ENCODE peak calls at places on chromosomes 4 and X, in eight cellular contexts. V, F, Z, G, J, K, X and O are unnamed samples.
A peak's percentile ranks its signal among the peaks of the same experiment; 100 is the strongest.

GRCh38 chr4:106603471-106603870 is 234.9 kb upstream of the GIMD1 start:
- DNase-seq in K (no peak), F (no peak), J (no peak), Z (no peak), X (no peak), G (no peak), V (no peak), O (no peak)

GRCh38 chr4:78059524-78059889 is 2.4 kb downstream of the FRAS1 start:
- DNase-seq in X (peak; percentile 44), J (no peak), K (no peak), G (no peak), V (no peak), F (no peak), Z (peak; percentile 72), O (peak; percentile 76)

GRCh38 chr4:159141193-159141592 is 38.3 kb downstream of the RAPGEF2 start:
- DNase-seq in K (no peak), G (no peak), V (no peak), X (no peak), Z (no peak), F (no peak), J (no peak), O (no peak)

GRCh38 chr4:38387348-38387747 is 276.7 kb upstream of the KLF3 start:
- DNase-seq in Z (no peak), J (no peak), G (peak; percentile 44), V (peak; percentile 88), F (no peak), K (no peak), X (no peak), O (no peak)

GRCh38 chr4:153260152-153260551 is 55.9 kb downstream of the TRIM2 start:
- DNase-seq in X (no peak), V (no peak), G (no peak), F (no peak), Z (no peak), K (no peak), J (no peak), O (no peak)

GRCh38 chr4:4385729-4386295 is 1.1 kb upstream of the NSG1 start:
- DNase-seq in F (no peak), V (no peak), X (no peak), Z (no peak), K (no peak), G (no peak), J (no peak), O (no peak)

GRCh38 chr4:185142911-185143595 is at the start of gene SLC25A4:
- DNase-seq in X (peak; percentile 79), G (peak; percentile 62), J (peak; percentile 91), K (peak; percentile 59), F (peak; percentile 90), V (peak; percentile 94), Z (peak; percentile 89), O (peak; percentile 53)

GRCh38 chr4:31366041-31366440 is 645.9 kb downstream of the PCDH7 start:
- DNase-seq in X (no peak), J (no peak), Z (no peak), G (no peak), K (no peak), V (no peak), F (no peak), O (no peak)

GRCh38 chr4:48930654-48931053 is 24.1 kb upstream of the OCIAD2 start:
- DNase-seq in X (no peak), K (no peak), Z (no peak), V (no peak), J (peak; percentile 79), G (no peak), F (no peak), O (no peak)

GRCh38 chr4:80266267-80266901 is at the start of gene FGF5:
- DNase-seq in K (no peak), X (peak; percentile 81), J (no peak), V (peak; percentile 74), G (no peak), Z (peak; percentile 38), F (no peak), O (peak; percentile 41)

GRCh38 chr4:60992037-60992436 is 208.1 kb upstream of the ADGRL3 start:
- DNase-seq in X (peak; percentile 9), K (no peak), J (no peak), G (no peak), F (no peak), Z (no peak), V (no peak), O (no peak)

GRCh38 chrX:13194291-13195103 is 125.4 kb downstream of the ATXN3L start:
- DNase-seq in F (no peak), K (no peak), G (no peak), Z (no peak), X (no peak), V (no peak), J (no peak), O (peak; percentile 59)

GRCh38 chrX:2587146-2587545 is 86.4 kb upstream of the DHRSX start:
- DNase-seq in F (no peak), V (no peak), X (no peak), Z (no peak), J (no peak), G (no peak), K (no peak), O (no peak)

GRCh38 chrX:372856-373640 is 13.7 kb downstream of the PPP2R3B start:
- DNase-seq in V (no peak), J (no peak), F (no peak), G (no peak), Z (no peak), X (peak; percentile 7), K (no peak), O (no peak)

GRCh38 chr4:24089831-24090531 is 200.1 kb upstream of the PPARGC1A start:
- DNase-seq in V (no peak), F (no peak), G (no peak), X (no peak), J (no peak), Z (no peak), K (no peak), O (no peak)

GRCh38 chr4:40621229-40621591 is 8.5 kb downstream of the RBM47 start:
- DNase-seq in X (no peak), K (no peak), F (no peak), G (no peak), Z (no peak), V (no peak), J (peak; percentile 46), O (no peak)

GRCh38 chrX:52265713-52266112 is 81.0 kb downstream of the MAGED4 start:
- DNase-seq in G (no peak), J (no peak), V (no peak), F (no peak), Z (peak; percentile 27), X (no peak), K (no peak), O (no peak)

GRCh38 chrX:23959781-23960180 is 52.0 kb downstream of the CXorf58 start:
- DNase-seq in F (no peak), V (no peak), G (no peak), X (no peak), Z (no peak), K (no peak), J (no peak), O (no peak)

GRCh38 chr4:67327245-67327860 is 217.9 kb downstream of the CENPC start:
- DNase-seq in K (peak; percentile 1), V (no peak), G (no peak), Z (peak; percentile 59), F (no peak), X (peak; percentile 79), J (peak; percentile 89), O (peak; percentile 19)

GRCh38 chrX:138128025-138128671 is 562.2 kb downstream of the ZIC3 start:
- DNase-seq in G (no peak), X (peak; percentile 1), Z (peak; percentile 38), F (no peak), J (peak; percentile 71), K (no peak), V (no peak), O (peak; percentile 44)

GRCh38 chr4:10108818-10109783 is 7.5 kb downstream of the WDR1 start:
- DNase-seq in G (no peak), F (no peak), K (no peak), Z (no peak), J (no peak), V (no peak), X (peak; percentile 65), O (no peak)

GRCh38 chr4:78691971-78692814 is 84.0 kb upstream of the BMP2K start:
- DNase-seq in Z (no peak), K (no peak), J (no peak), G (no peak), F (no peak), X (no peak), V (no peak), O (no peak)